ENCODE peak calls at places on chromosomes 2 and 18, in ten cellular contexts. One of them, this sample, is unnamed.

GRCh38 chr2:8819194-8819593 is 18.2 kb downstream of the KIDINS220 start:
- DNase-seq in LHCN-M2: peak; percentile 28
- DNase-seq in iPS-NIHi11: no peak
- DNase-seq in stimulated activated CD4-positive, alpha-beta T cell treated with anti-CD3 and anti-CD28 coated beads, Interleukin-12 subunit alpha, Interleukin-12 subunit beta, amount 100 ng/mL, for 48 hours: no peak
- DNase-seq in right lobe of liver: no peak
- DNase-seq in activated T-cell treated with anti-CD3 and anti-CD28 coated beads, Interleukin-2, amount 50 U/mL, for 72 hours: no peak
- DNase-seq in NCI-H524: no peak
- DNase-seq in breast epithelium: no peak
- DNase-seq in aorta: no peak
- DNase-seq in cardiac septum: no peak
- DNase-seq in this sample: peak; percentile 19

GRCh38 chr18:33369711-33370449 is 70.6 kb downstream of the CCDC178 start:
- DNase-seq in LHCN-M2: no peak
- DNase-seq in iPS-NIHi11: no peak
- DNase-seq in stimulated activated CD4-positive, alpha-beta T cell treated with anti-CD3 and anti-CD28 coated beads, Interleukin-12 subunit alpha, Interleukin-12 subunit beta, amount 100 ng/mL, for 48 hours: no peak
- DNase-seq in right lobe of liver: no peak
- DNase-seq in activated T-cell treated with anti-CD3 and anti-CD28 coated beads, Interleukin-2, amount 50 U/mL, for 72 hours: no peak
- DNase-seq in NCI-H524: no peak
- DNase-seq in breast epithelium: no peak
- DNase-seq in aorta: no peak
- DNase-seq in cardiac septum: no peak
- DNase-seq in this sample: no peak

GRCh38 chr2:79887747-79888374 is 375.0 kb downstream of the CTNNA2 start:
- DNase-seq in LHCN-M2: peak; percentile 42
- DNase-seq in iPS-NIHi11: peak; percentile 37
- DNase-seq in stimulated activated CD4-positive, alpha-beta T cell treated with anti-CD3 and anti-CD28 coated beads, Interleukin-12 subunit alpha, Interleukin-12 subunit beta, amount 100 ng/mL, for 48 hours: peak; percentile 12
- DNase-seq in right lobe of liver: no peak
- DNase-seq in activated T-cell treated with anti-CD3 and anti-CD28 coated beads, Interleukin-2, amount 50 U/mL, for 72 hours: peak; percentile 46
- DNase-seq in NCI-H524: peak; percentile 56
- DNase-seq in breast epithelium: no peak
- DNase-seq in aorta: no peak
- DNase-seq in cardiac septum: no peak
- DNase-seq in this sample: peak; percentile 83

GRCh38 chr2:64220285-64220684 is 76.1 kb upstream of the PELI1 start:
- DNase-seq in LHCN-M2: no peak
- DNase-seq in iPS-NIHi11: no peak
- DNase-seq in stimulated activated CD4-positive, alpha-beta T cell treated with anti-CD3 and anti-CD28 coated beads, Interleukin-12 subunit alpha, Interleukin-12 subunit beta, amount 100 ng/mL, for 48 hours: no peak
- DNase-seq in right lobe of liver: no peak
- DNase-seq in activated T-cell treated with anti-CD3 and anti-CD28 coated beads, Interleukin-2, amount 50 U/mL, for 72 hours: no peak
- DNase-seq in NCI-H524: peak; percentile 27
- DNase-seq in breast epithelium: no peak
- DNase-seq in aorta: no peak
- DNase-seq in cardiac septum: no peak
- DNase-seq in this sample: no peak

GRCh38 chr2:113980946-113981345 is 91.1 kb downstream of the ACTR3 start:
- DNase-seq in LHCN-M2: peak; percentile 91
- DNase-seq in iPS-NIHi11: no peak
- DNase-seq in stimulated activated CD4-positive, alpha-beta T cell treated with anti-CD3 and anti-CD28 coated beads, Interleukin-12 subunit alpha, Interleukin-12 subunit beta, amount 100 ng/mL, for 48 hours: no peak
- DNase-seq in right lobe of liver: no peak
- DNase-seq in activated T-cell treated with anti-CD3 and anti-CD28 coated beads, Interleukin-2, amount 50 U/mL, for 72 hours: no peak
- DNase-seq in NCI-H524: no peak
- DNase-seq in breast epithelium: no peak
- DNase-seq in aorta: no peak
- DNase-seq in cardiac septum: no peak
- DNase-seq in this sample: peak; percentile 14

GRCh38 chr18:79379931-79380815 is 15.6 kb upstream of the NFATC1 start:
- DNase-seq in LHCN-M2: no peak
- DNase-seq in iPS-NIHi11: no peak
- DNase-seq in stimulated activated CD4-positive, alpha-beta T cell treated with anti-CD3 and anti-CD28 coated beads, Interleukin-12 subunit alpha, Interleukin-12 subunit beta, amount 100 ng/mL, for 48 hours: no peak
- DNase-seq in right lobe of liver: no peak
- DNase-seq in activated T-cell treated with anti-CD3 and anti-CD28 coated beads, Interleukin-2, amount 50 U/mL, for 72 hours: no peak
- DNase-seq in NCI-H524: no peak
- DNase-seq in breast epithelium: no peak
- DNase-seq in aorta: peak; percentile 73
- DNase-seq in cardiac septum: peak; percentile 73
- DNase-seq in this sample: no peak

GRCh38 chr2:236853558-236853957 is 232.1 kb upstream of the COPS8 start:
- DNase-seq in LHCN-M2: no peak
- DNase-seq in iPS-NIHi11: no peak
- DNase-seq in stimulated activated CD4-positive, alpha-beta T cell treated with anti-CD3 and anti-CD28 coated beads, Interleukin-12 subunit alpha, Interleukin-12 subunit beta, amount 100 ng/mL, for 48 hours: no peak
- DNase-seq in right lobe of liver: no peak
- DNase-seq in activated T-cell treated with anti-CD3 and anti-CD28 coated beads, Interleukin-2, amount 50 U/mL, for 72 hours: no peak
- DNase-seq in NCI-H524: no peak
- DNase-seq in breast epithelium: no peak
- DNase-seq in aorta: no peak
- DNase-seq in cardiac septum: no peak
- DNase-seq in this sample: no peak

GRCh38 chr2:180787330-180787729 is 193.1 kb upstream of the UBE2E3 start:
- DNase-seq in LHCN-M2: no peak
- DNase-seq in iPS-NIHi11: no peak
- DNase-seq in stimulated activated CD4-positive, alpha-beta T cell treated with anti-CD3 and anti-CD28 coated beads, Interleukin-12 subunit alpha, Interleukin-12 subunit beta, amount 100 ng/mL, for 48 hours: no peak
- DNase-seq in right lobe of liver: no peak
- DNase-seq in activated T-cell treated with anti-CD3 and anti-CD28 coated beads, Interleukin-2, amount 50 U/mL, for 72 hours: no peak
- DNase-seq in NCI-H524: no peak
- DNase-seq in breast epithelium: no peak
- DNase-seq in aorta: no peak
- DNase-seq in cardiac septum: no peak
- DNase-seq in this sample: no peak

GRCh38 chr2:287471-287885 is 413 bp downstream of the ALKAL2 start:
- DNase-seq in LHCN-M2: no peak
- DNase-seq in iPS-NIHi11: peak; percentile 70
- DNase-seq in stimulated activated CD4-positive, alpha-beta T cell treated with anti-CD3 and anti-CD28 coated beads, Interleukin-12 subunit alpha, Interleukin-12 subunit beta, amount 100 ng/mL, for 48 hours: no peak
- DNase-seq in right lobe of liver: peak; percentile 39
- DNase-seq in activated T-cell treated with anti-CD3 and anti-CD28 coated beads, Interleukin-2, amount 50 U/mL, for 72 hours: peak; percentile 22
- DNase-seq in NCI-H524: peak; percentile 23
- DNase-seq in breast epithelium: no peak
- DNase-seq in aorta: peak; percentile 81
- DNase-seq in cardiac septum: no peak
- DNase-seq in this sample: peak; percentile 58

GRCh38 chr2:81304154-81304830 is 999.7 kb upstream of the LRRTM1 start:
- DNase-seq in LHCN-M2: no peak
- DNase-seq in iPS-NIHi11: no peak
- DNase-seq in stimulated activated CD4-positive, alpha-beta T cell treated with anti-CD3 and anti-CD28 coated beads, Interleukin-12 subunit alpha, Interleukin-12 subunit beta, amount 100 ng/mL, for 48 hours: no peak
- DNase-seq in right lobe of liver: no peak
- DNase-seq in activated T-cell treated with anti-CD3 and anti-CD28 coated beads, Interleukin-2, amount 50 U/mL, for 72 hours: no peak
- DNase-seq in NCI-H524: no peak
- DNase-seq in breast epithelium: no peak
- DNase-seq in aorta: no peak
- DNase-seq in cardiac septum: no peak
- DNase-seq in this sample: no peak

GRCh38 chr2:232435805-232436204 is 20.1 kb upstream of the ALPI start:
- DNase-seq in LHCN-M2: no peak
- DNase-seq in iPS-NIHi11: no peak
- DNase-seq in stimulated activated CD4-positive, alpha-beta T cell treated with anti-CD3 and anti-CD28 coated beads, Interleukin-12 subunit alpha, Interleukin-12 subunit beta, amount 100 ng/mL, for 48 hours: no peak
- DNase-seq in right lobe of liver: no peak
- DNase-seq in activated T-cell treated with anti-CD3 and anti-CD28 coated beads, Interleukin-2, amount 50 U/mL, for 72 hours: no peak
- DNase-seq in NCI-H524: no peak
- DNase-seq in breast epithelium: no peak
- DNase-seq in aorta: no peak
- DNase-seq in cardiac septum: peak; percentile 47
- DNase-seq in this sample: no peak

GRCh38 chr2:135664623-135665068 is 77.0 kb upstream of the UBXN4 start:
- DNase-seq in LHCN-M2: peak; percentile 53
- DNase-seq in iPS-NIHi11: no peak
- DNase-seq in stimulated activated CD4-positive, alpha-beta T cell treated with anti-CD3 and anti-CD28 coated beads, Interleukin-12 subunit alpha, Interleukin-12 subunit beta, amount 100 ng/mL, for 48 hours: no peak
- DNase-seq in right lobe of liver: no peak
- DNase-seq in activated T-cell treated with anti-CD3 and anti-CD28 coated beads, Interleukin-2, amount 50 U/mL, for 72 hours: no peak
- DNase-seq in NCI-H524: no peak
- DNase-seq in breast epithelium: no peak
- DNase-seq in aorta: no peak
- DNase-seq in cardiac septum: no peak
- DNase-seq in this sample: peak; percentile 18

GRCh38 chr2:22952671-22953070 is 432.3 kb upstream of the KLHL29 start:
- DNase-seq in LHCN-M2: no peak
- DNase-seq in iPS-NIHi11: no peak
- DNase-seq in stimulated activated CD4-positive, alpha-beta T cell treated with anti-CD3 and anti-CD28 coated beads, Interleukin-12 subunit alpha, Interleukin-12 subunit beta, amount 100 ng/mL, for 48 hours: no peak
- DNase-seq in right lobe of liver: no peak
- DNase-seq in activated T-cell treated with anti-CD3 and anti-CD28 coated beads, Interleukin-2, amount 50 U/mL, for 72 hours: no peak
- DNase-seq in NCI-H524: no peak
- DNase-seq in breast epithelium: no peak
- DNase-seq in aorta: no peak
- DNase-seq in cardiac septum: no peak
- DNase-seq in this sample: no peak

GRCh38 chr2:237591379-237591881 is 896 bp upstream of the RAB17 start:
- DNase-seq in LHCN-M2: no peak
- DNase-seq in iPS-NIHi11: no peak
- DNase-seq in stimulated activated CD4-positive, alpha-beta T cell treated with anti-CD3 and anti-CD28 coated beads, Interleukin-12 subunit alpha, Interleukin-12 subunit beta, amount 100 ng/mL, for 48 hours: no peak
- DNase-seq in right lobe of liver: no peak
- DNase-seq in activated T-cell treated with anti-CD3 and anti-CD28 coated beads, Interleukin-2, amount 50 U/mL, for 72 hours: no peak
- DNase-seq in NCI-H524: no peak
- DNase-seq in breast epithelium: no peak
- DNase-seq in aorta: peak; percentile 67
- DNase-seq in cardiac septum: no peak
- DNase-seq in this sample: no peak

GRCh38 chr2:15357186-15357585 is 203.9 kb downstream of the NBAS start:
- DNase-seq in LHCN-M2: no peak
- DNase-seq in iPS-NIHi11: no peak
- DNase-seq in stimulated activated CD4-positive, alpha-beta T cell treated with anti-CD3 and anti-CD28 coated beads, Interleukin-12 subunit alpha, Interleukin-12 subunit beta, amount 100 ng/mL, for 48 hours: no peak
- DNase-seq in right lobe of liver: no peak
- DNase-seq in activated T-cell treated with anti-CD3 and anti-CD28 coated beads, Interleukin-2, amount 50 U/mL, for 72 hours: no peak
- DNase-seq in NCI-H524: no peak
- DNase-seq in breast epithelium: no peak
- DNase-seq in aorta: no peak
- DNase-seq in cardiac septum: no peak
- DNase-seq in this sample: no peak

GRCh38 chr2:86372133-86372532 is 34.7 kb upstream of the REEP1 start:
- DNase-seq in LHCN-M2: no peak
- DNase-seq in iPS-NIHi11: no peak
- DNase-seq in stimulated activated CD4-positive, alpha-beta T cell treated with anti-CD3 and anti-CD28 coated beads, Interleukin-12 subunit alpha, Interleukin-12 subunit beta, amount 100 ng/mL, for 48 hours: no peak
- DNase-seq in right lobe of liver: no peak
- DNase-seq in activated T-cell treated with anti-CD3 and anti-CD28 coated beads, Interleukin-2, amount 50 U/mL, for 72 hours: no peak
- DNase-seq in NCI-H524: no peak
- DNase-seq in breast epithelium: no peak
- DNase-seq in aorta: no peak
- DNase-seq in cardiac septum: no peak
- DNase-seq in this sample: no peak

GRCh38 chr2:159971365-159972122 is 90.9 kb downstream of the PLA2R1 start:
- DNase-seq in LHCN-M2: no peak
- DNase-seq in iPS-NIHi11: no peak
- DNase-seq in stimulated activated CD4-positive, alpha-beta T cell treated with anti-CD3 and anti-CD28 coated beads, Interleukin-12 subunit alpha, Interleukin-12 subunit beta, amount 100 ng/mL, for 48 hours: no peak
- DNase-seq in right lobe of liver: no peak
- DNase-seq in activated T-cell treated with anti-CD3 and anti-CD28 coated beads, Interleukin-2, amount 50 U/mL, for 72 hours: no peak
- DNase-seq in NCI-H524: no peak
- DNase-seq in breast epithelium: no peak
- DNase-seq in aorta: no peak
- DNase-seq in cardiac septum: no peak
- DNase-seq in this sample: no peak

GRCh38 chr18:21243041-21243431 is 1.0 kb downstream of the GREB1L start:
- DNase-seq in LHCN-M2: peak; percentile 42
- DNase-seq in iPS-NIHi11: peak; percentile 27
- DNase-seq in stimulated activated CD4-positive, alpha-beta T cell treated with anti-CD3 and anti-CD28 coated beads, Interleukin-12 subunit alpha, Interleukin-12 subunit beta, amount 100 ng/mL, for 48 hours: no peak
- DNase-seq in right lobe of liver: peak; percentile 29
- DNase-seq in activated T-cell treated with anti-CD3 and anti-CD28 coated beads, Interleukin-2, amount 50 U/mL, for 72 hours: no peak
- DNase-seq in NCI-H524: peak; percentile 53
- DNase-seq in breast epithelium: no peak
- DNase-seq in aorta: no peak
- DNase-seq in cardiac septum: no peak
- DNase-seq in this sample: no peak

GRCh38 chr2:202120827-202121226 is 47.8 kb downstream of the KIAA2012 start:
- DNase-seq in LHCN-M2: no peak
- DNase-seq in iPS-NIHi11: no peak
- DNase-seq in stimulated activated CD4-positive, alpha-beta T cell treated with anti-CD3 and anti-CD28 coated beads, Interleukin-12 subunit alpha, Interleukin-12 subunit beta, amount 100 ng/mL, for 48 hours: no peak
- DNase-seq in right lobe of liver: no peak
- DNase-seq in activated T-cell treated with anti-CD3 and anti-CD28 coated beads, Interleukin-2, amount 50 U/mL, for 72 hours: no peak
- DNase-seq in NCI-H524: no peak
- DNase-seq in breast epithelium: no peak
- DNase-seq in aorta: no peak
- DNase-seq in cardiac septum: no peak
- DNase-seq in this sample: no peak

GRCh38 chr18:73881396-73881795 is 266.2 kb downstream of the FBXO15 start:
- DNase-seq in LHCN-M2: no peak
- DNase-seq in iPS-NIHi11: no peak
- DNase-seq in stimulated activated CD4-positive, alpha-beta T cell treated with anti-CD3 and anti-CD28 coated beads, Interleukin-12 subunit alpha, Interleukin-12 subunit beta, amount 100 ng/mL, for 48 hours: no peak
- DNase-seq in right lobe of liver: no peak
- DNase-seq in activated T-cell treated with anti-CD3 and anti-CD28 coated beads, Interleukin-2, amount 50 U/mL, for 72 hours: no peak
- DNase-seq in NCI-H524: no peak
- DNase-seq in breast epithelium: no peak
- DNase-seq in aorta: no peak
- DNase-seq in cardiac septum: no peak
- DNase-seq in this sample: peak; percentile 8

GRCh38 chr2:177332041-177332991 is 60.3 kb upstream of the AGPS start:
- DNase-seq in LHCN-M2: peak; percentile 77
- DNase-seq in iPS-NIHi11: peak; percentile 59
- DNase-seq in stimulated activated CD4-positive, alpha-beta T cell treated with anti-CD3 and anti-CD28 coated beads, Interleukin-12 subunit alpha, Interleukin-12 subunit beta, amount 100 ng/mL, for 48 hours: peak; percentile 59
- DNase-seq in right lobe of liver: peak; percentile 24
- DNase-seq in activated T-cell treated with anti-CD3 and anti-CD28 coated beads, Interleukin-2, amount 50 U/mL, for 72 hours: peak; percentile 61
- DNase-seq in NCI-H524: peak; percentile 72
- DNase-seq in breast epithelium: peak; percentile 44
- DNase-seq in aorta: no peak
- DNase-seq in cardiac septum: no peak
- DNase-seq in this sample: peak; percentile 91

GRCh38 chr2:28094794-28095193 is 204.3 kb downstream of the BABAM2 start:
- DNase-seq in LHCN-M2: no peak
- DNase-seq in iPS-NIHi11: no peak
- DNase-seq in stimulated activated CD4-positive, alpha-beta T cell treated with anti-CD3 and anti-CD28 coated beads, Interleukin-12 subunit alpha, Interleukin-12 subunit beta, amount 100 ng/mL, for 48 hours: no peak
- DNase-seq in right lobe of liver: no peak
- DNase-seq in activated T-cell treated with anti-CD3 and anti-CD28 coated beads, Interleukin-2, amount 50 U/mL, for 72 hours: no peak
- DNase-seq in NCI-H524: no peak
- DNase-seq in breast epithelium: no peak
- DNase-seq in aorta: no peak
- DNase-seq in cardiac septum: no peak
- DNase-seq in this sample: no peak

GRCh38 chr18:70172225-70172624 is 33.3 kb downstream of the RTTN start:
- DNase-seq in LHCN-M2: no peak
- DNase-seq in iPS-NIHi11: no peak
- DNase-seq in stimulated activated CD4-positive, alpha-beta T cell treated with anti-CD3 and anti-CD28 coated beads, Interleukin-12 subunit alpha, Interleukin-12 subunit beta, amount 100 ng/mL, for 48 hours: no peak
- DNase-seq in right lobe of liver: no peak
- DNase-seq in activated T-cell treated with anti-CD3 and anti-CD28 coated beads, Interleukin-2, amount 50 U/mL, for 72 hours: no peak
- DNase-seq in NCI-H524: no peak
- DNase-seq in breast epithelium: no peak
- DNase-seq in aorta: no peak
- DNase-seq in cardiac septum: no peak
- DNase-seq in this sample: peak; percentile 57

GRCh38 chr2:9440058-9440727 is 16.7 kb downstream of the CPSF3 start:
- DNase-seq in LHCN-M2: no peak
- DNase-seq in iPS-NIHi11: no peak
- DNase-seq in stimulated activated CD4-positive, alpha-beta T cell treated with anti-CD3 and anti-CD28 coated beads, Interleukin-12 subunit alpha, Interleukin-12 subunit beta, amount 100 ng/mL, for 48 hours: no peak
- DNase-seq in right lobe of liver: no peak
- DNase-seq in activated T-cell treated with anti-CD3 and anti-CD28 coated beads, Interleukin-2, amount 50 U/mL, for 72 hours: no peak
- DNase-seq in NCI-H524: no peak
- DNase-seq in breast epithelium: no peak
- DNase-seq in aorta: no peak
- DNase-seq in cardiac septum: no peak
- DNase-seq in this sample: peak; percentile 83

GRCh38 chr2:223058952-223059716 is 7.1 kb downstream of the KCNE4 start:
- DNase-seq in LHCN-M2: peak; percentile 53
- DNase-seq in iPS-NIHi11: no peak
- DNase-seq in stimulated activated CD4-positive, alpha-beta T cell treated with anti-CD3 and anti-CD28 coated beads, Interleukin-12 subunit alpha, Interleukin-12 subunit beta, amount 100 ng/mL, for 48 hours: no peak
- DNase-seq in right lobe of liver: no peak
- DNase-seq in activated T-cell treated with anti-CD3 and anti-CD28 coated beads, Interleukin-2, amount 50 U/mL, for 72 hours: no peak
- DNase-seq in NCI-H524: no peak
- DNase-seq in breast epithelium: no peak
- DNase-seq in aorta: no peak
- DNase-seq in cardiac septum: no peak
- DNase-seq in this sample: no peak

GRCh38 chr2:85584857-85585780 is 888 bp downstream of the VAMP5 start:
- DNase-seq in LHCN-M2: peak; percentile 99
- DNase-seq in iPS-NIHi11: no peak
- DNase-seq in stimulated activated CD4-positive, alpha-beta T cell treated with anti-CD3 and anti-CD28 coated beads, Interleukin-12 subunit alpha, Interleukin-12 subunit beta, amount 100 ng/mL, for 48 hours: no peak
- DNase-seq in right lobe of liver: peak; percentile 53
- DNase-seq in activated T-cell treated with anti-CD3 and anti-CD28 coated beads, Interleukin-2, amount 50 U/mL, for 72 hours: no peak
- DNase-seq in NCI-H524: no peak
- DNase-seq in breast epithelium: no peak
- DNase-seq in aorta: no peak
- DNase-seq in cardiac septum: no peak
- DNase-seq in this sample: peak; percentile 39

GRCh38 chr2:119753041-119753929 is 6.4 kb upstream of the PTPN4 start:
- DNase-seq in LHCN-M2: peak; percentile 66
- DNase-seq in iPS-NIHi11: peak; percentile 43
- DNase-seq in stimulated activated CD4-positive, alpha-beta T cell treated with anti-CD3 and anti-CD28 coated beads, Interleukin-12 subunit alpha, Interleukin-12 subunit beta, amount 100 ng/mL, for 48 hours: peak; percentile 23
- DNase-seq in right lobe of liver: no peak
- DNase-seq in activated T-cell treated with anti-CD3 and anti-CD28 coated beads, Interleukin-2, amount 50 U/mL, for 72 hours: peak; percentile 15
- DNase-seq in NCI-H524: peak; percentile 54
- DNase-seq in breast epithelium: no peak
- DNase-seq in aorta: no peak
- DNase-seq in cardiac septum: no peak
- DNase-seq in this sample: peak; percentile 70